ENCODE peak calls at places on chromosomes 7 and 10, in seven cellular contexts. One of them, this sample, is unnamed.

GRCh38 chr10:43803816-43804215 is 155.1 kb upstream of the ZNF32 start:
- DNase-seq in tibial nerve: no peak
- DNase-seq in kidney tubule cell: no peak
- DNase-seq in HCT116: no peak
- DNase-seq in non-pigmented ciliary epithelial cell: no peak
- DNase-seq in suprapubic skin: no peak
- DNase-seq in vagina: no peak
- DNase-seq in this sample: no peak

GRCh38 chr10:34916368-34916767 is 101.3 kb upstream of the PARD3 start:
- DNase-seq in tibial nerve: peak; percentile 10
- DNase-seq in kidney tubule cell: peak; percentile 69
- DNase-seq in HCT116: no peak
- DNase-seq in non-pigmented ciliary epithelial cell: peak; percentile 73
- DNase-seq in suprapubic skin: peak; percentile 13
- DNase-seq in vagina: no peak
- DNase-seq in this sample: no peak

GRCh38 chr10:86687750-86688149 is 19.4 kb downstream of the LDB3 start:
- DNase-seq in tibial nerve: no peak
- DNase-seq in kidney tubule cell: peak; percentile 29
- DNase-seq in HCT116: no peak
- DNase-seq in non-pigmented ciliary epithelial cell: peak; percentile 56
- DNase-seq in suprapubic skin: no peak
- DNase-seq in vagina: no peak
- DNase-seq in this sample: no peak

GRCh38 chr10:75508814-75509306 is 77.4 kb downstream of the LRMDA start:
- DNase-seq in tibial nerve: no peak
- DNase-seq in kidney tubule cell: no peak
- DNase-seq in HCT116: no peak
- DNase-seq in non-pigmented ciliary epithelial cell: no peak
- DNase-seq in suprapubic skin: no peak
- DNase-seq in vagina: no peak
- DNase-seq in this sample: no peak

GRCh38 chr7:29370531-29371314 is 176.1 kb downstream of the CHN2 start:
- DNase-seq in tibial nerve: no peak
- DNase-seq in kidney tubule cell: peak; percentile 73
- DNase-seq in HCT116: peak; percentile 43
- DNase-seq in non-pigmented ciliary epithelial cell: peak; percentile 3
- DNase-seq in suprapubic skin: no peak
- DNase-seq in vagina: no peak
- DNase-seq in this sample: no peak

GRCh38 chr10:71436268-71436922 is 39.7 kb downstream of the CDH23 start:
- DNase-seq in tibial nerve: no peak
- DNase-seq in kidney tubule cell: no peak
- DNase-seq in HCT116: no peak
- DNase-seq in non-pigmented ciliary epithelial cell: no peak
- DNase-seq in suprapubic skin: no peak
- DNase-seq in vagina: no peak
- DNase-seq in this sample: no peak

GRCh38 chr7:120064565-120064964 is 208.4 kb upstream of the KCND2 start:
- DNase-seq in tibial nerve: no peak
- DNase-seq in kidney tubule cell: no peak
- DNase-seq in HCT116: no peak
- DNase-seq in non-pigmented ciliary epithelial cell: peak; percentile 60
- DNase-seq in suprapubic skin: no peak
- DNase-seq in vagina: no peak
- DNase-seq in this sample: no peak

GRCh38 chr10:121741246-121741645 is 143.0 kb upstream of the FGFR2 start:
- DNase-seq in tibial nerve: no peak
- DNase-seq in kidney tubule cell: peak; percentile 18
- DNase-seq in HCT116: no peak
- DNase-seq in non-pigmented ciliary epithelial cell: peak; percentile 10
- DNase-seq in suprapubic skin: no peak
- DNase-seq in vagina: no peak
- DNase-seq in this sample: no peak

GRCh38 chr7:16970732-16971495 is 89.1 kb upstream of the AGR3 start:
- DNase-seq in tibial nerve: no peak
- DNase-seq in kidney tubule cell: no peak
- DNase-seq in HCT116: no peak
- DNase-seq in non-pigmented ciliary epithelial cell: no peak
- DNase-seq in suprapubic skin: no peak
- DNase-seq in vagina: no peak
- DNase-seq in this sample: no peak

GRCh38 chr10:11886138-11886474 is 63.0 kb downstream of the PROSER2 start:
- DNase-seq in tibial nerve: no peak
- DNase-seq in kidney tubule cell: no peak
- DNase-seq in HCT116: no peak
- DNase-seq in non-pigmented ciliary epithelial cell: no peak
- DNase-seq in suprapubic skin: no peak
- DNase-seq in vagina: no peak
- DNase-seq in this sample: no peak

GRCh38 chr10:96236876-96237275 is 34.5 kb downstream of the BLNK start:
- DNase-seq in tibial nerve: no peak
- DNase-seq in kidney tubule cell: no peak
- DNase-seq in HCT116: no peak
- DNase-seq in non-pigmented ciliary epithelial cell: no peak
- DNase-seq in suprapubic skin: no peak
- DNase-seq in vagina: no peak
- DNase-seq in this sample: no peak

GRCh38 chr7:68238204-68238805 is 1241.7 kb downstream of the TYW1 start:
- DNase-seq in tibial nerve: no peak
- DNase-seq in kidney tubule cell: peak; percentile 39
- DNase-seq in HCT116: no peak
- DNase-seq in non-pigmented ciliary epithelial cell: no peak
- DNase-seq in suprapubic skin: no peak
- DNase-seq in vagina: no peak
- DNase-seq in this sample: no peak

GRCh38 chr7:156105337-156106106 is 293.3 kb upstream of the SHH start:
- DNase-seq in tibial nerve: no peak
- DNase-seq in kidney tubule cell: no peak
- DNase-seq in HCT116: no peak
- DNase-seq in non-pigmented ciliary epithelial cell: no peak
- DNase-seq in suprapubic skin: no peak
- DNase-seq in vagina: no peak
- DNase-seq in this sample: no peak

GRCh38 chr10:129365767-129366400 is 101.2 kb upstream of the MGMT start:
- DNase-seq in tibial nerve: no peak
- DNase-seq in kidney tubule cell: no peak
- DNase-seq in HCT116: peak; percentile 29
- DNase-seq in non-pigmented ciliary epithelial cell: no peak
- DNase-seq in suprapubic skin: no peak
- DNase-seq in vagina: no peak
- DNase-seq in this sample: no peak

GRCh38 chr10:75195035-75195763 is 15.4 kb upstream of the VDAC2 start:
- DNase-seq in tibial nerve: no peak
- DNase-seq in kidney tubule cell: peak; percentile 39
- DNase-seq in HCT116: no peak
- DNase-seq in non-pigmented ciliary epithelial cell: no peak
- DNase-seq in suprapubic skin: peak; percentile 4
- DNase-seq in vagina: no peak
- DNase-seq in this sample: no peak

GRCh38 chr10:58275261-58275660 is 6.3 kb downstream of the CISD1 start:
- DNase-seq in tibial nerve: no peak
- DNase-seq in kidney tubule cell: peak; percentile 21
- DNase-seq in HCT116: no peak
- DNase-seq in non-pigmented ciliary epithelial cell: no peak
- DNase-seq in suprapubic skin: no peak
- DNase-seq in vagina: no peak
- DNase-seq in this sample: no peak

GRCh38 chr7:35646289-35647033 is 48.5 kb downstream of the HERPUD2 start:
- DNase-seq in tibial nerve: no peak
- DNase-seq in kidney tubule cell: no peak
- DNase-seq in HCT116: no peak
- DNase-seq in non-pigmented ciliary epithelial cell: no peak
- DNase-seq in suprapubic skin: no peak
- DNase-seq in vagina: no peak
- DNase-seq in this sample: no peak

GRCh38 chr7:4849390-4849789 is 12.4 kb downstream of the PAPOLB start:
- DNase-seq in tibial nerve: peak; percentile 20
- DNase-seq in kidney tubule cell: peak; percentile 40
- DNase-seq in HCT116: peak; percentile 12
- DNase-seq in non-pigmented ciliary epithelial cell: no peak
- DNase-seq in suprapubic skin: peak; percentile 16
- DNase-seq in vagina: no peak
- DNase-seq in this sample: peak; percentile 71

GRCh38 chr10:74778436-74779094 is 47.8 kb upstream of the KAT6B start:
- DNase-seq in tibial nerve: no peak
- DNase-seq in kidney tubule cell: no peak
- DNase-seq in HCT116: no peak
- DNase-seq in non-pigmented ciliary epithelial cell: no peak
- DNase-seq in suprapubic skin: peak; percentile 43
- DNase-seq in vagina: no peak
- DNase-seq in this sample: no peak

GRCh38 chr10:16891375-16892313 is 74.4 kb upstream of the RSU1 start:
- DNase-seq in tibial nerve: peak; percentile 64
- DNase-seq in kidney tubule cell: peak; percentile 98
- DNase-seq in HCT116: peak; percentile 92
- DNase-seq in non-pigmented ciliary epithelial cell: peak; percentile 52
- DNase-seq in suprapubic skin: peak; percentile 84
- DNase-seq in vagina: no peak
- DNase-seq in this sample: peak; percentile 34

GRCh38 chr7:92260248-92260781 is 14.5 kb downstream of the ANKIB1 start:
- DNase-seq in tibial nerve: no peak
- DNase-seq in kidney tubule cell: peak; percentile 65
- DNase-seq in HCT116: peak; percentile 83
- DNase-seq in non-pigmented ciliary epithelial cell: no peak
- DNase-seq in suprapubic skin: no peak
- DNase-seq in vagina: no peak
- DNase-seq in this sample: no peak

GRCh38 chr7:42843209-42843800 is 68.6 kb downstream of the C7orf25 start:
- DNase-seq in tibial nerve: peak; percentile 13
- DNase-seq in kidney tubule cell: peak; percentile 38
- DNase-seq in HCT116: peak; percentile 8
- DNase-seq in non-pigmented ciliary epithelial cell: peak; percentile 11
- DNase-seq in suprapubic skin: no peak
- DNase-seq in vagina: no peak
- DNase-seq in this sample: peak; percentile 66

GRCh38 chr10:43912469-43912868 is 263.8 kb upstream of the ZNF32 start:
- DNase-seq in tibial nerve: no peak
- DNase-seq in kidney tubule cell: no peak
- DNase-seq in HCT116: no peak
- DNase-seq in non-pigmented ciliary epithelial cell: no peak
- DNase-seq in suprapubic skin: no peak
- DNase-seq in vagina: no peak
- DNase-seq in this sample: no peak

GRCh38 chr10:97463363-97464132 is 17.6 kb downstream of the ZDHHC16 start:
- DNase-seq in tibial nerve: peak; percentile 66
- DNase-seq in kidney tubule cell: peak; percentile 75
- DNase-seq in HCT116: peak; percentile 40
- DNase-seq in non-pigmented ciliary epithelial cell: no peak
- DNase-seq in suprapubic skin: no peak
- DNase-seq in vagina: no peak
- DNase-seq in this sample: peak; percentile 61

GRCh38 chr7:94297397-94297838 is 97.3 kb upstream of the COL1A2 start:
- DNase-seq in tibial nerve: peak; percentile 80
- DNase-seq in kidney tubule cell: peak; percentile 81
- DNase-seq in HCT116: no peak
- DNase-seq in non-pigmented ciliary epithelial cell: peak; percentile 94
- DNase-seq in suprapubic skin: peak; percentile 82
- DNase-seq in vagina: no peak
- DNase-seq in this sample: no peak

GRCh38 chr7:151756076-151756731 is 120.7 kb downstream of the PRKAG2 start:
- DNase-seq in tibial nerve: no peak
- DNase-seq in kidney tubule cell: peak; percentile 78
- DNase-seq in HCT116: peak; percentile 26
- DNase-seq in non-pigmented ciliary epithelial cell: no peak
- DNase-seq in suprapubic skin: no peak
- DNase-seq in vagina: no peak
- DNase-seq in this sample: no peak

GRCh38 chr10:46263831-46264268 is 22.9 kb upstream of the ANTXRL start:
- DNase-seq in tibial nerve: no peak
- DNase-seq in kidney tubule cell: no peak
- DNase-seq in HCT116: no peak
- DNase-seq in non-pigmented ciliary epithelial cell: no peak
- DNase-seq in suprapubic skin: peak; percentile 58
- DNase-seq in vagina: peak; percentile 61
- DNase-seq in this sample: no peak